ENCODE peak calls at places on chromosomes 4 and X, in nine cellular contexts. N, P, O, A, Q, T, K, U and H are unnamed samples.

GRCh38 chr4:98996056-98996941 is 778 bp downstream of the METAP1 start:
- DNase-seq in N (no peak), P (peak), O (peak), A (no peak), Q (peak), T (peak), K (peak), U (no peak), H (peak)

GRCh38 chr4:8656711-8657380 is 64.3 kb downstream of the CPZ start:
- DNase-seq in N (no peak), P (no peak), O (no peak), A (no peak), Q (no peak), T (no peak), K (no peak), U (no peak), H (no peak)

GRCh38 chr4:81031389-81032173 is 1.1 kb downstream of the BMP3 start:
- DNase-seq in N (no peak), P (peak), O (no peak), A (no peak), Q (no peak), T (no peak), K (no peak), U (no peak), H (no peak)

GRCh38 chr4:167713756-167714155 is 378.6 kb upstream of the ANXA10 start:
- DNase-seq in N (no peak), P (no peak), O (no peak), A (no peak), Q (no peak), T (no peak), K (no peak), U (no peak), H (no peak)

GRCh38 chrX:133090410-133090809 is 6.5 kb downstream of the USP26 start:
- DNase-seq in N (no peak), P (no peak), O (no peak), A (no peak), Q (no peak), T (no peak), K (no peak), U (no peak), H (no peak)

GRCh38 chr4:186621959-186622553 is 66.7 kb upstream of the MTNR1A start:
- DNase-seq in N (no peak), P (no peak), O (no peak), A (no peak), Q (no peak), T (no peak), K (no peak), U (no peak), H (no peak)

GRCh38 chr4:31125496-31125895 is 405.3 kb downstream of the PCDH7 start:
- DNase-seq in N (no peak), P (no peak), O (no peak), A (no peak), Q (no peak), T (no peak), K (no peak), U (no peak), H (no peak)

GRCh38 chrX:115017455-115017854 is at the start of gene IL13RA2:
- DNase-seq in N (no peak), P (no peak), O (no peak), A (peak), Q (no peak), T (no peak), K (no peak), U (no peak), H (no peak)

GRCh38 chr4:187128971-187129370 is 405.3 kb upstream of the FAT1 start:
- DNase-seq in N (no peak), P (no peak), O (no peak), A (peak), Q (peak), T (no peak), K (no peak), U (no peak), H (no peak)

GRCh38 chrX:106707771-106708454 is 18.6 kb upstream of the RNF128 start:
- DNase-seq in N (no peak), P (no peak), O (no peak), A (peak), Q (no peak), T (no peak), K (no peak), U (no peak), H (no peak)

GRCh38 chr4:125432078-125432477 is 117.3 kb downstream of the FAT4 start:
- DNase-seq in N (no peak), P (no peak), O (no peak), A (peak), Q (peak), T (peak), K (no peak), U (no peak), H (no peak)

GRCh38 chr4:94801016-94801415 is 43.3 kb downstream of the BMPR1B start:
- DNase-seq in N (no peak), P (no peak), O (no peak), A (peak), Q (no peak), T (no peak), K (no peak), U (no peak), H (no peak)

GRCh38 chrX:74924449-74925209 is 623 bp downstream of the NEXMIF start:
- DNase-seq in N (peak), P (peak), O (peak), A (no peak), Q (no peak), T (peak), K (peak), U (no peak), H (peak)

GRCh38 chrX:37998586-37999267 is 7.6 kb upstream of the SYTL5 start:
- DNase-seq in N (no peak), P (no peak), O (no peak), A (no peak), Q (no peak), T (no peak), K (no peak), U (no peak), H (no peak)

GRCh38 chr4:1534076-1534872 is 128.0 kb upstream of the NKX1-1 start:
- DNase-seq in N (no peak), P (no peak), O (no peak), A (no peak), Q (no peak), T (no peak), K (no peak), U (no peak), H (no peak)

GRCh38 chr4:87122252-87122651 is 98.2 kb downstream of the KLHL8 start:
- DNase-seq in N (no peak), P (no peak), O (no peak), A (no peak), Q (no peak), T (no peak), K (no peak), U (no peak), H (no peak)

GRCh38 chr4:2445571-2445970 is 23.3 kb upstream of the RNF4 start:
- DNase-seq in N (no peak), P (no peak), O (no peak), A (no peak), Q (no peak), T (no peak), K (no peak), U (no peak), H (no peak)

GRCh38 chr4:67576538-67576937 is 18.0 kb downstream of the STAP1 start:
- DNase-seq in N (no peak), P (no peak), O (peak), A (no peak), Q (no peak), T (no peak), K (no peak), U (no peak), H (no peak)

GRCh38 chr4:20253799-20254409 is 2.2 kb downstream of the SLIT2 start:
- DNase-seq in N (no peak), P (peak), O (no peak), A (no peak), Q (no peak), T (no peak), K (no peak), U (no peak), H (no peak)

GRCh38 chr4:41409095-41409494 is 128.9 kb upstream of the LIMCH1 start:
- DNase-seq in N (no peak), P (no peak), O (no peak), A (no peak), Q (no peak), T (no peak), K (no peak), U (no peak), H (no peak)

GRCh38 chrX:46551494-46552128 is 6.4 kb upstream of the ZNF674 start:
- DNase-seq in N (no peak), P (no peak), O (no peak), A (no peak), Q (no peak), T (no peak), K (no peak), U (no peak), H (no peak)

GRCh38 chrX:131752493-131753198 is 208.8 kb downstream of the OR13H1 start:
- DNase-seq in N (peak), P (no peak), O (no peak), A (peak), Q (no peak), T (no peak), K (no peak), U (no peak), H (peak)

GRCh38 chrX:34918856-34919255 is 23.7 kb upstream of the FAM47B start:
- DNase-seq in N (peak), P (no peak), O (peak), A (peak), Q (no peak), T (peak), K (no peak), U (no peak), H (no peak)

GRCh38 chrX:12567857-12568256 is 223.4 kb upstream of the PRPS2 start:
- DNase-seq in N (no peak), P (no peak), O (peak), A (peak), Q (peak), T (peak), K (no peak), U (no peak), H (no peak)

GRCh38 chrX:30875957-30876356 is 13.1 kb downstream of the TAB3 start:
- DNase-seq in N (no peak), P (no peak), O (no peak), A (no peak), Q (no peak), T (no peak), K (no peak), U (no peak), H (no peak)

GRCh38 chr4:138014664-138015288 is 227.4 kb downstream of the SLC7A11 start:
- DNase-seq in N (no peak), P (no peak), O (no peak), A (no peak), Q (no peak), T (peak), K (no peak), U (no peak), H (no peak)

GRCh38 chr4:25654971-25655963 is at the start of gene SLC34A2:
- DNase-seq in N (peak), P (no peak), O (no peak), A (no peak), Q (no peak), T (no peak), K (peak), U (no peak), H (no peak)

GRCh38 chrX:9627827-9628406 is 137.7 kb downstream of the GPR143 start:
- DNase-seq in N (no peak), P (no peak), O (no peak), A (no peak), Q (no peak), T (no peak), K (no peak), U (no peak), H (no peak)

GRCh38 chr4:158949094-158949493 is 153.8 kb upstream of the RAPGEF2 start:
- DNase-seq in N (no peak), P (no peak), O (peak), A (no peak), Q (no peak), T (no peak), K (no peak), U (no peak), H (no peak)

GRCh38 chr4:6193399-6193798 is 7.0 kb downstream of the JAKMIP1 start:
- DNase-seq in N (no peak), P (no peak), O (no peak), A (no peak), Q (no peak), T (no peak), K (no peak), U (no peak), H (no peak)